ENCODE peak calls at places on chromosome 17, in six cellular contexts. One of them, this sample, is unnamed.

GRCh38 chr17:33942414-33942813 is 312.7 kb upstream of the CCL2 start:
- DNase-seq in body of pancreas: peak
- DNase-seq in GM12891: no peak
- DNase-seq in GM12892: no peak
- DNase-seq in ovary: no peak
- DNase-seq in uterus: no peak
- DNase-seq in this sample: no peak

GRCh38 chr17:63136381-63137012 is 170.5 kb downstream of the TANC2 start:
- DNase-seq in body of pancreas: no peak
- DNase-seq in GM12891: no peak
- DNase-seq in GM12892: no peak
- DNase-seq in ovary: no peak
- DNase-seq in uterus: no peak
- DNase-seq in this sample: no peak

GRCh38 chr17:67322039-67322787 is 44.2 kb downstream of the PSMD12 start:
- DNase-seq in body of pancreas: no peak
- DNase-seq in GM12891: no peak
- DNase-seq in GM12892: no peak
- DNase-seq in ovary: no peak
- DNase-seq in uterus: no peak
- DNase-seq in this sample: peak

GRCh38 chr17:19348081-19348650 is 14.4 kb downstream of the B9D1 start:
- DNase-seq in body of pancreas: no peak
- DNase-seq in GM12891: no peak
- DNase-seq in GM12892: no peak
- DNase-seq in ovary: no peak
- DNase-seq in uterus: no peak
- DNase-seq in this sample: no peak

GRCh38 chr17:31595076-31595475 is 203.6 kb downstream of the RAB11FIP4 start:
- DNase-seq in body of pancreas: no peak
- DNase-seq in GM12891: no peak
- DNase-seq in GM12892: no peak
- DNase-seq in ovary: no peak
- DNase-seq in uterus: no peak
- DNase-seq in this sample: no peak

GRCh38 chr17:35243459-35244204 is 760 bp downstream of the SLFN5 start:
- DNase-seq in body of pancreas: peak
- DNase-seq in GM12891: no peak
- DNase-seq in GM12892: peak
- DNase-seq in ovary: peak
- DNase-seq in uterus: peak
- DNase-seq in this sample: peak

GRCh38 chr17:41919840-41920579 is 1.3 kb upstream of the ACLY start:
- DNase-seq in body of pancreas: peak
- DNase-seq in GM12891: no peak
- DNase-seq in GM12892: no peak
- DNase-seq in ovary: peak
- DNase-seq in uterus: peak
- DNase-seq in this sample: peak

GRCh38 chr17:350706-351435 is 1.7 kb downstream of the RPH3AL start:
- DNase-seq in body of pancreas: peak
- DNase-seq in GM12891: no peak
- DNase-seq in GM12892: no peak
- DNase-seq in ovary: peak
- DNase-seq in uterus: peak
- DNase-seq in this sample: no peak

GRCh38 chr17:29111816-29112499 is 68.2 kb downstream of the MYO18A start:
- DNase-seq in body of pancreas: peak
- DNase-seq in GM12891: peak
- DNase-seq in GM12892: peak
- DNase-seq in ovary: peak
- DNase-seq in uterus: peak
- DNase-seq in this sample: peak

GRCh38 chr17:17724307-17724921 is 43.2 kb downstream of the RAI1 start:
- DNase-seq in body of pancreas: no peak
- DNase-seq in GM12891: peak
- DNase-seq in GM12892: peak
- DNase-seq in ovary: no peak
- DNase-seq in uterus: no peak
- DNase-seq in this sample: peak

GRCh38 chr17:45256114-45256966 is 5.6 kb downstream of the SPATA32 start:
- DNase-seq in body of pancreas: no peak
- DNase-seq in GM12891: no peak
- DNase-seq in GM12892: no peak
- DNase-seq in ovary: no peak
- DNase-seq in uterus: no peak
- DNase-seq in this sample: peak

GRCh38 chr17:57806083-57806830 is 43.6 kb downstream of the MRPS23 start:
- DNase-seq in body of pancreas: no peak
- DNase-seq in GM12891: no peak
- DNase-seq in GM12892: no peak
- DNase-seq in ovary: no peak
- DNase-seq in uterus: no peak
- DNase-seq in this sample: no peak

GRCh38 chr17:835263-835662 is 53.1 kb downstream of the MRM3 start:
- DNase-seq in body of pancreas: peak
- DNase-seq in GM12891: no peak
- DNase-seq in GM12892: no peak
- DNase-seq in ovary: peak
- DNase-seq in uterus: peak
- DNase-seq in this sample: no peak

GRCh38 chr17:16972346-16972745 is 428 bp upstream of the TNFRSF13B start:
- DNase-seq in body of pancreas: no peak
- DNase-seq in GM12891: no peak
- DNase-seq in GM12892: no peak
- DNase-seq in ovary: no peak
- DNase-seq in uterus: no peak
- DNase-seq in this sample: no peak

GRCh38 chr17:44324092-44324570 is 492 bp downstream of the SLC25A39 start:
- DNase-seq in body of pancreas: peak
- DNase-seq in GM12891: no peak
- DNase-seq in GM12892: no peak
- DNase-seq in ovary: peak
- DNase-seq in uterus: no peak
- DNase-seq in this sample: no peak

GRCh38 chr17:13114601-13115024 is 96.8 kb upstream of the ELAC2 start:
- DNase-seq in body of pancreas: peak
- DNase-seq in GM12891: no peak
- DNase-seq in GM12892: no peak
- DNase-seq in ovary: no peak
- DNase-seq in uterus: no peak
- DNase-seq in this sample: peak

GRCh38 chr17:47315451-47316266 is 8.1 kb upstream of the EFCAB13 start:
- DNase-seq in body of pancreas: peak
- DNase-seq in GM12891: no peak
- DNase-seq in GM12892: no peak
- DNase-seq in ovary: peak
- DNase-seq in uterus: no peak
- DNase-seq in this sample: peak

GRCh38 chr17:50959341-50959740 is 93.2 kb upstream of the TOB1 start:
- DNase-seq in body of pancreas: no peak
- DNase-seq in GM12891: no peak
- DNase-seq in GM12892: no peak
- DNase-seq in ovary: no peak
- DNase-seq in uterus: no peak
- DNase-seq in this sample: no peak

GRCh38 chr17:62724398-62725146 is 83.5 kb downstream of the MARCHF10 start:
- DNase-seq in body of pancreas: no peak
- DNase-seq in GM12891: peak
- DNase-seq in GM12892: peak
- DNase-seq in ovary: no peak
- DNase-seq in uterus: no peak
- DNase-seq in this sample: no peak

GRCh38 chr17:43044024-43044423 is 19.0 kb downstream of the RND2 start:
- DNase-seq in body of pancreas: no peak
- DNase-seq in GM12891: no peak
- DNase-seq in GM12892: no peak
- DNase-seq in ovary: no peak
- DNase-seq in uterus: no peak
- DNase-seq in this sample: no peak

GRCh38 chr17:45223541-45224528 is 2.1 kb downstream of the FMNL1 start:
- DNase-seq in body of pancreas: no peak
- DNase-seq in GM12891: no peak
- DNase-seq in GM12892: peak
- DNase-seq in ovary: no peak
- DNase-seq in uterus: no peak
- DNase-seq in this sample: no peak

GRCh38 chr17:55158439-55158838 is 106.3 kb upstream of the HLF start:
- DNase-seq in body of pancreas: no peak
- DNase-seq in GM12891: no peak
- DNase-seq in GM12892: no peak
- DNase-seq in ovary: no peak
- DNase-seq in uterus: no peak
- DNase-seq in this sample: no peak

GRCh38 chr17:44878627-44879221 is 20.5 kb downstream of the EFTUD2 start:
- DNase-seq in body of pancreas: peak
- DNase-seq in GM12891: no peak
- DNase-seq in GM12892: no peak
- DNase-seq in ovary: peak
- DNase-seq in uterus: no peak
- DNase-seq in this sample: peak

GRCh38 chr17:67563692-67564228 is 154.0 kb upstream of the NOL11 start:
- DNase-seq in body of pancreas: no peak
- DNase-seq in GM12891: no peak
- DNase-seq in GM12892: no peak
- DNase-seq in ovary: no peak
- DNase-seq in uterus: no peak
- DNase-seq in this sample: no peak

GRCh38 chr17:6427284-6427781 is 7.6 kb downstream of the AIPL1 start:
- DNase-seq in body of pancreas: no peak
- DNase-seq in GM12891: peak
- DNase-seq in GM12892: peak
- DNase-seq in ovary: no peak
- DNase-seq in uterus: no peak
- DNase-seq in this sample: peak

GRCh38 chr17:48645639-48646182 is 19.6 kb upstream of the HOXB9 start:
- DNase-seq in body of pancreas: no peak
- DNase-seq in GM12891: no peak
- DNase-seq in GM12892: no peak
- DNase-seq in ovary: no peak
- DNase-seq in uterus: no peak
- DNase-seq in this sample: no peak
- TF ChIP-seq POLR2A in body of pancreas: no peak
- TF ChIP-seq POLR2A in GM12891: no peak
- TF ChIP-seq POLR2A in GM12892: no peak
- TF ChIP-seq POLR2A in ovary: no peak
- TF ChIP-seq POLR2A in uterus: no peak
- TF ChIP-seq POLR2A in this sample: no peak

DNA sequence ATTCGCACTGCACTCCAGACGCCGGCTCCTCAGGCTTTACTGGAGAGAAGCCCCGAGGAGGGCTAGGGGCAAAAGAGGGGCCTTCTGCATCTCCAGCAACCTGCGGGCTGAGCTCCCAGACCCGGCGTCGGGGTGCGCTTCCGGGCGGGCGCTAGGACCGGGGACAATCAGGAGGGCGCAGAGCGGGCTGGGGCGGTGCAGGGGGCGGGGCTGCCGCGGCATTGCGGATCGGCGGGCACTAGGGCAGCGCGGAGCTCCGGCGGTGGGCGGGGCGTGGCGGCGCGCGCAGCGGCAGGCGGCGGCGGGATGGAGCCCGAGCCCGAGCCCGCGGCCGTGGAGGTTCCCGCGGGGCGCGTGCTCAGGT is at the start of gene TSEN54:
- DNase-seq in body of pancreas: peak
- DNase-seq in GM12891: peak
- DNase-seq in GM12892: peak
- DNase-seq in ovary: peak
- DNase-seq in uterus: peak
- DNase-seq in this sample: peak
- TF ChIP-seq POLR2A in body of pancreas: no peak
- TF ChIP-seq POLR2A in GM12891: no peak
- TF ChIP-seq POLR2A in GM12892: no peak
- TF ChIP-seq POLR2A in ovary: no peak
- TF ChIP-seq POLR2A in uterus: peak
- TF ChIP-seq POLR2A in this sample: no peak

GRCh38 chr17:82236142-82236971 is 7.5 kb downstream of the SLC16A3 start:
- DNase-seq in body of pancreas: peak
- DNase-seq in GM12891: no peak
- DNase-seq in GM12892: peak
- DNase-seq in ovary: peak
- DNase-seq in uterus: peak
- DNase-seq in this sample: peak

GRCh38 chr17:82238562-82239201 is 9.8 kb downstream of the SLC16A3 start:
- DNase-seq in body of pancreas: peak
- DNase-seq in GM12891: no peak
- DNase-seq in GM12892: no peak
- DNase-seq in ovary: peak
- DNase-seq in uterus: peak
- DNase-seq in this sample: peak

GRCh38 chr17:82237083-82237745 is 8.4 kb downstream of the SLC16A3 start:
- DNase-seq in body of pancreas: no peak
- DNase-seq in GM12891: no peak
- DNase-seq in GM12892: no peak
- DNase-seq in ovary: no peak
- DNase-seq in uterus: no peak
- DNase-seq in this sample: no peak

GRCh38 chr17:82239401-82239925 is 10.6 kb downstream of the SLC16A3 start:
- DNase-seq in body of pancreas: no peak
- DNase-seq in GM12891: no peak
- DNase-seq in GM12892: no peak
- DNase-seq in ovary: no peak
- DNase-seq in uterus: no peak
- DNase-seq in this sample: no peak

DNA sequence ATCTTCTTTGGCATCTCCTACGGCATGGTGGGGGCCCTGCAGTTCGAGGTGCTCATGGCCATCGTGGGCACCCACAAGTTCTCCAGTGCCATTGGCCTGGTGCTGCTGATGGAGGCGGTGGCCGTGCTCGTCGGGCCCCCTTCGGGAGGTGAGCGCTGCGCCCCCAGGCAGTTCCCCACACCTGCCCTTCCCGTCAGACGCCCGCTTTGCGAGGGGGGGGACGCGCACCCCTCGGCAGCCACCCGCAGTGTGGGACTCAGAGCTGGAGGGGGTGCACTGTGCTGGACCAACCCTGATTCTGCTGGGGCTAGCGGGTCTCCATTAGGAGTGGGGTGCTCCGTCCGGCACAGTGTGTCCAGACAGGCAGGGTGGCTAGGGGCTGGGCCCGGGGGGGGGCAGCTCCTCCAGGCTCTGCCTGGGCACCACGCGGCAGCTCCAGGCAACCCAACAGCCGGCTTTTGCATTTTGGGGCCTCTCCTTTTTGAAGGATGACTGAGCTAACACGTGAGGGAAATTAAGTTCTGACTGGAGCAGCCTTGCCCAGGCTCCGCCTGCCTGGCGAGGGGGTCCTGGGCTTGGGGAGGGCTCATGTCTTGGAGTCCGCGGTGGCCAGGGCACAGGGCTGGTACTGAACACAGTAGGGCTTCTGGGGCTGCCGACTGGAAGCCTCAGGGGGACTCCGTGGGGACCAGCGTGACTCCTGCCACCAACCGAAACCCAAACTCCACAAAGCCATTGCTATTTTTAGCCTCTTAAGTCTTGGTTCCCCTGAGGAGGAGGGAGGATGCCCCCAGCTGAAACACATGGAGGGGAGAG is 9.1 kb downstream of the SLC16A3 start:
- DNase-seq in body of pancreas: no peak
- DNase-seq in GM12891: no peak
- DNase-seq in GM12892: no peak
- DNase-seq in ovary: no peak
- DNase-seq in uterus: no peak
- DNase-seq in this sample: peak
- TF ChIP-seq POLR2A in body of pancreas: no peak
- TF ChIP-seq POLR2A in GM12891: no peak
- TF ChIP-seq POLR2A in GM12892: no peak
- TF ChIP-seq POLR2A in ovary: no peak
- TF ChIP-seq POLR2A in uterus: no peak
- TF ChIP-seq POLR2A in this sample: no peak

GRCh38 chr17:36722121-36722902 is 120.9 kb downstream of the MRM1 start:
- DNase-seq in body of pancreas: peak
- DNase-seq in GM12891: peak
- DNase-seq in GM12892: peak
- DNase-seq in ovary: peak
- DNase-seq in uterus: peak
- DNase-seq in this sample: peak
- TF ChIP-seq POLR2A in body of pancreas: no peak
- TF ChIP-seq POLR2A in GM12891: no peak
- TF ChIP-seq POLR2A in GM12892: no peak
- TF ChIP-seq POLR2A in ovary: no peak
- TF ChIP-seq POLR2A in uterus: no peak
- TF ChIP-seq POLR2A in this sample: no peak

This sample was measured in NB4.